ENCODE peak calls at places on chromosomes 16 and 17, in five cellular contexts. C is fibroblast of the aortic adventitia, K is fibroblast of lung, N is right lobe of liver, O is type B pancreatic cell. T is an unnamed sample.

GRCh38 chr16:21265104-21265825 is 12.8 kb downstream of the CRYM start:
- DNase-seq in K (no peak), C (no peak), N (peak; percentile 79), O (no peak), T (no peak)

GRCh38 chr17:9837551-9838471 is 12.1 kb downstream of the GLP2R start:
- DNase-seq in C (peak; percentile 37), K (peak; percentile 95), N (no peak), O (no peak), T (peak; percentile 10)

GRCh38 chr16:11248133-11248532 is 7.9 kb downstream of the SOCS1 start:
- DNase-seq in K (no peak), N (no peak), O (no peak), C (no peak), T (no peak)

GRCh38 chr16:58186176-58186944 is 11.5 kb downstream of the CSNK2A2 start:
- DNase-seq in O (no peak), K (no peak), N (no peak), C (no peak), T (no peak)

GRCh38 chr16:86632206-86632605 is 53.9 kb downstream of the FOXL1 start:
- DNase-seq in C (no peak), O (no peak), K (no peak), N (no peak), T (no peak)

GRCh38 chr17:59423137-59423703 is 91.8 kb downstream of the YPEL2 start:
- DNase-seq in C (peak; percentile 96), K (peak; percentile 57), N (no peak), O (no peak), T (no peak)

GRCh38 chr17:76356803-76357456 is 3.2 kb upstream of the PRPSAP1 start:
- DNase-seq in C (no peak), O (no peak), N (no peak), K (no peak), T (no peak)

GRCh38 chr17:75034236-75034908 is 12.4 kb downstream of the ATP5PD start:
- DNase-seq in C (peak; percentile 87), K (peak; percentile 90), N (peak; percentile 85), O (peak; percentile 93), T (no peak)

GRCh38 chr16:683396-684066 is 603 bp downstream of the JMJD8 start:
- DNase-seq in K (no peak), O (no peak), N (no peak), C (no peak), T (no peak)

GRCh38 chr16:73713817-73714495 is 582.7 kb upstream of the PSMD7 start:
- DNase-seq in N (no peak), O (no peak), K (peak; percentile 41), C (no peak), T (no peak)

GRCh38 chr17:59838196-59838911 is 54.4 kb downstream of the TUBD1 start:
- DNase-seq in K (peak; percentile 65), C (peak; percentile 67), N (no peak), O (peak; percentile 53), T (peak; percentile 22)

GRCh38 chr16:21950782-21951521 is 2.2 kb upstream of the UQCRC2 start:
- DNase-seq in N (no peak), O (no peak), C (peak; percentile 55), K (peak; percentile 51), T (no peak)

GRCh38 chr17:42891539-42892152 is 9.0 kb upstream of the G6PC1 start:
- DNase-seq in C (no peak), O (no peak), K (peak; percentile 32), N (peak; percentile 81), T (no peak)

GRCh38 chr16:64615647-64616280 is 506.1 kb downstream of the CDH11 start:
- DNase-seq in C (no peak), O (no peak), N (no peak), K (peak; percentile 50), T (no peak)

GRCh38 chr17:10357768-10358167 is 15.0 kb downstream of the MYH13 start:
- DNase-seq in K (no peak), O (no peak), N (no peak), C (no peak), T (no peak)

GRCh38 chr16:2385441-2385840 is 43.8 kb upstream of the CCNF start:
- DNase-seq in C (peak; percentile 40), K (no peak), O (no peak), N (no peak), T (no peak)

GRCh38 chr16:80527297-80527696 is 13.5 kb upstream of the DYNLRB2 start:
- DNase-seq in K (peak; percentile 6), O (no peak), C (peak; percentile 11), N (no peak), T (no peak)

GRCh38 chr17:74711058-74711824 is 1.5 kb downstream of the CD300LF start:
- DNase-seq in N (no peak), K (no peak), O (no peak), C (no peak), T (no peak)

GRCh38 chr16:23755484-23755809 is 621 bp downstream of the CHP2 start:
- DNase-seq in N (no peak), C (no peak), O (no peak), K (no peak), T (no peak)

GRCh38 chr16:2468142-2468724 is 2.9 kb upstream of the NTN3 start:
- DNase-seq in O (no peak), K (no peak), N (no peak), C (no peak), T (no peak)

GRCh38 chr17:63140255-63140654 is 174.2 kb downstream of the TANC2 start:
- DNase-seq in N (no peak), C (peak; percentile 13), K (peak; percentile 67), O (no peak), T (no peak)

GRCh38 chr16:2288701-2289100 is 20.8 kb upstream of the RNPS1 start:
- DNase-seq in N (no peak), O (no peak), K (no peak), C (no peak), T (no peak)

GRCh38 chr16:49622421-49623402 is 233.2 kb downstream of the ZNF423 start:
- DNase-seq in O (peak; percentile 65), N (no peak), K (no peak), C (no peak), T (no peak)

GRCh38 chr16:10740845-10741208 is 2.8 kb upstream of the NUBP1 start:
- DNase-seq in C (no peak), O (no peak), N (no peak), K (no peak), T (no peak)

GRCh38 chr17:21190078-21190477 is 23.9 kb downstream of the TMEM11 start:
- DNase-seq in K (no peak), C (no peak), O (no peak), N (no peak), T (no peak)

GRCh38 chr16:68473358-68474064 is 25.2 kb upstream of the SMPD3 start:
- DNase-seq in O (no peak), K (no peak), C (no peak), N (peak; percentile 88), T (no peak)

GRCh38 chr17:50589112-50589712 is 28.7 kb downstream of the CACNA1G start:
- DNase-seq in N (no peak), C (peak; percentile 31), O (no peak), K (peak; percentile 15), T (no peak)

GRCh38 chr16:3155972-3156371 is 21.1 kb downstream of the ZNF213 start:
- DNase-seq in N (no peak), O (no peak), C (no peak), K (no peak), T (no peak)

GRCh38 chr17:42744806-42745617 is at the start of gene EZH1:
- DNase-seq in C (peak; percentile 85), O (peak; percentile 97), N (peak; percentile 93), K (peak; percentile 88), T (peak; percentile 76)

GRCh38 chr17:781920-782731 is at the start of the genes GLOD4 and MRM3:
- DNase-seq in O (peak; percentile 97), K (peak; percentile 86), C (peak; percentile 86), N (peak; percentile 93), T (peak; percentile 54)
- TF ChIP-seq CTCF in O (peak; percentile 56), K (peak; percentile 2), C (peak; percentile 19), N (no peak), T (no peak)

DNA sequence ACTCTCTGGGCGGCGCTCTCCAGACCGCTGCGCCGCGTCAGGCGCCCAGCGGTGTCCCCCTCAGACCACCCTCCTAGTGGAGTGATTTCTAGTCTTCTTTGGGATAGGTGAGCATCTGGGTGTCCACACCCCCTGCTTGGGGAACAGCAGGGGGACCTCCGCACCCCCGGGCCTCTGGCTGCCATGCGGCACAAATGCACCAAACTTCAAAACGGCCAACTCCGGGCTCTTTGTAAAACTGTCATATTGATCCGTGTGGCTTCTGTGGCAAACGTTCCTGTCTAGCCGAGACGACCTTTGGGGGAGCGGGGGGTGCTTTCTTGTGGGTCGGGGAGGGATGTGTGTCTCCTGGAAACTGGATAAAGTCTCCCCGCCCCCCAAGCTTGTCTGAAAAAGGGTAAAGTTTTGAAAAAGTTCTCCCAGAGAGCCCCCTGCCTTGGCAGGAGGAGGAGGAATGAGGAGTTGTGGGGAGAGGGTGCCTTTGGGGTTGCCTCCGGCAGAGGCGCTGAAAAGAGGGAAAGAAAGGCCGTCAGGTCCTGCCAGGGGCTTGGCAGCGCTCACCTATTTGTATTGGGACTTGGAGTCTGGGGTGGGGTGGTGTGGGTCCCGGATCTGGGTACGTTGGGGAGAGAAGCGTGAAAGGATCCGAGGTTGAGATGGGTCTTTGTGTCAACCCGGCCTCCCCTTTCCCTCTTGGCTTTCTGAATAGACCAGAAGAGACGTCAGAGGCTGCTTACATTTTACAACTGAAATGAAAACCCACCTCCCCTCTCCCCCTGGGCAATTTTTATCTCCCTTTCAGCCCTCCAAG is 2.2 kb upstream of the CHD3 start:
- DNase-seq in N (no peak), K (peak; percentile 8), C (peak; percentile 31), O (no peak), T (no peak)
- TF ChIP-seq CTCF in N (no peak), K (no peak), C (no peak), O (peak; percentile 31), T (no peak)

GRCh38 chr17:27558842-27559505 is 72.0 kb upstream of the LGALS9 start:
- DNase-seq in K (no peak), N (peak; percentile 78), O (no peak), C (no peak), T (no peak)
- TF ChIP-seq CTCF in K (no peak), N (no peak), O (no peak), C (no peak), T (no peak)

GRCh38 chr17:19271751-19272357 is 34.7 kb downstream of the EPN2 start:
- DNase-seq in K (peak; percentile 32), O (no peak), C (peak; percentile 32), N (no peak), T (no peak)

GRCh38 chr17:19269102-19269501 is 31.9 kb downstream of the EPN2 start:
- DNase-seq in C (no peak), K (no peak), O (no peak), N (no peak), T (no peak)

GRCh38 chr17:19269641-19270040 is 32.5 kb downstream of the EPN2 start:
- DNase-seq in N (no peak), C (no peak), K (no peak), O (no peak), T (no peak)

GRCh38 chr17:19270951-19271611 is 33.9 kb downstream of the EPN2 start:
- DNase-seq in O (no peak), C (no peak), K (no peak), N (no peak), T (no peak)

DNA sequence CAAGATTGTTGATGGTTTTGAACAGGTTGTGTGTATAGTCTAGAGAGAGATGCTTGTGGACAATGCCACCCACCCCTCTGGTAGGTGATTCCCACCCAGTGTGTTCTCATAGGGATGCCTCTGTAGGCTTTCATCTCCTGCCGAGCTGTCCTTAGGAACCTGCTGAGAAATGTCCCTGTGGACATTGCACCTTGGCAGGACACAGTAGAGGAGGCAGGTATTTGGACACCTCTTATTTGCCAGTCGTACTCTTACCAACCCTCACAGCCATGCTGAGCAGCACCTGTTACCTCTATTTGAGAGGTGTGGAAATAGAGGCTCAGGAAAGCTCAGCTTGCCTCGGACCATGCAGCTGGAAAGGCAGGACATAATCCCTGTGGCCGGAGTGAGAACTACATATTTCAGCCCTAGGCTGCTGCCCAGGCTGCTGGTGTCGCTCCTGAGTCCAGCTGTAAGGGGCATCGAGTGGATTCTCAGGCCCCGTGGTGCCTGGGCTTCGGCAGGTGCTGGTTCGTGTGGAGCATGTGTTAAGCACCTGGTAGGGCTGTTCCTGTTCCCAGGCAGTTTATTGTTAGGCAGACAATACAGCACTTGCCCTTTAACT is 33.3 kb downstream of the EPN2 start:
- DNase-seq in K (no peak), N (no peak), C (no peak), O (no peak), T (no peak)
- TF ChIP-seq CTCF in K (no peak), N (no peak), C (no peak), O (peak; percentile 40), T (no peak)